ENCODE peak calls at places on chromosomes 12 and 14, in five cellular contexts. One of them, this sample, is unnamed.

GRCh38 chr12:64672925-64673409 is 62.7 kb downstream of the RASSF3 start:
- DNase-seq in left ventricle myocardium inferior: peak; percentile 49
- DNase-seq in AG04450: no peak
- DNase-seq in mesothelial cell of epicardium: peak; percentile 51
- DNase-seq in stomach: peak; percentile 84
- DNase-seq in this sample: peak; percentile 51

GRCh38 chr12:85468356-85469157 is 188.5 kb downstream of the ALX1 start:
- DNase-seq in mesothelial cell of epicardium: peak; percentile 61
- DNase-seq in stomach: peak; percentile 27
- DNase-seq in AG04450: peak; percentile 8
- DNase-seq in left ventricle myocardium inferior: no peak
- DNase-seq in this sample: peak; percentile 60

GRCh38 chr12:121277367-121277744 is 19.2 kb downstream of the CAMKK2 start:
- DNase-seq in mesothelial cell of epicardium: no peak
- DNase-seq in stomach: no peak
- DNase-seq in AG04450: no peak
- DNase-seq in left ventricle myocardium inferior: no peak
- DNase-seq in this sample: no peak

GRCh38 chr12:14167005-14167628 is 185.7 kb upstream of the GRIN2B start:
- DNase-seq in mesothelial cell of epicardium: peak; percentile 63
- DNase-seq in AG04450: peak; percentile 24
- DNase-seq in left ventricle myocardium inferior: no peak
- DNase-seq in stomach: peak; percentile 36
- DNase-seq in this sample: peak; percentile 48

GRCh38 chr12:15596174-15596573 is 193.0 kb downstream of the EPS8 start:
- DNase-seq in mesothelial cell of epicardium: no peak
- DNase-seq in stomach: no peak
- DNase-seq in left ventricle myocardium inferior: no peak
- DNase-seq in AG04450: no peak
- DNase-seq in this sample: no peak

GRCh38 chr12:65123435-65124063 is 2.4 kb upstream of the WIF1 start:
- DNase-seq in mesothelial cell of epicardium: no peak
- DNase-seq in AG04450: no peak
- DNase-seq in left ventricle myocardium inferior: no peak
- DNase-seq in stomach: no peak
- DNase-seq in this sample: peak; percentile 35

GRCh38 chr12:125203145-125203765 is 138.0 kb downstream of the AACS start:
- DNase-seq in mesothelial cell of epicardium: no peak
- DNase-seq in stomach: no peak
- DNase-seq in AG04450: no peak
- DNase-seq in left ventricle myocardium inferior: no peak
- DNase-seq in this sample: no peak

GRCh38 chr12:56299308-56299852 is 750 bp downstream of the CS start:
- DNase-seq in left ventricle myocardium inferior: no peak
- DNase-seq in AG04450: no peak
- DNase-seq in stomach: no peak
- DNase-seq in mesothelial cell of epicardium: no peak
- DNase-seq in this sample: peak; percentile 38

GRCh38 chr12:19044430-19044829 is 85.1 kb upstream of the PLEKHA5 start:
- DNase-seq in left ventricle myocardium inferior: no peak
- DNase-seq in AG04450: no peak
- DNase-seq in mesothelial cell of epicardium: no peak
- DNase-seq in stomach: no peak
- DNase-seq in this sample: no peak

GRCh38 chr14:32594766-32595165 is 265.7 kb downstream of the AKAP6 start:
- DNase-seq in mesothelial cell of epicardium: no peak
- DNase-seq in stomach: no peak
- DNase-seq in AG04450: no peak
- DNase-seq in left ventricle myocardium inferior: no peak
- DNase-seq in this sample: no peak

GRCh38 chr12:11711675-11712327 is 62.3 kb downstream of the ETV6 start:
- DNase-seq in mesothelial cell of epicardium: no peak
- DNase-seq in stomach: no peak
- DNase-seq in AG04450: no peak
- DNase-seq in left ventricle myocardium inferior: no peak
- DNase-seq in this sample: no peak

GRCh38 chr14:31229638-31230229 is 22.1 kb upstream of the HECTD1 start:
- DNase-seq in mesothelial cell of epicardium: no peak
- DNase-seq in stomach: peak; percentile 86
- DNase-seq in left ventricle myocardium inferior: peak; percentile 41
- DNase-seq in AG04450: peak; percentile 88
- DNase-seq in this sample: no peak

GRCh38 chr12:106764738-106765137 is 9.7 kb upstream of the RIC8B start:
- DNase-seq in mesothelial cell of epicardium: no peak
- DNase-seq in left ventricle myocardium inferior: no peak
- DNase-seq in stomach: no peak
- DNase-seq in AG04450: no peak
- DNase-seq in this sample: no peak

GRCh38 chr12:112458330-112458729 is 39.6 kb downstream of the PTPN11 start:
- DNase-seq in stomach: no peak
- DNase-seq in mesothelial cell of epicardium: no peak
- DNase-seq in left ventricle myocardium inferior: no peak
- DNase-seq in AG04450: no peak
- DNase-seq in this sample: no peak

GRCh38 chr12:26032719-26033241 is 74.3 kb downstream of the RASSF8 start:
- DNase-seq in stomach: no peak
- DNase-seq in mesothelial cell of epicardium: no peak
- DNase-seq in AG04450: no peak
- DNase-seq in left ventricle myocardium inferior: no peak
- DNase-seq in this sample: no peak

GRCh38 chr14:43535231-43535838 is 971.7 kb downstream of the FSCB start:
- DNase-seq in AG04450: no peak
- DNase-seq in stomach: no peak
- DNase-seq in left ventricle myocardium inferior: no peak
- DNase-seq in mesothelial cell of epicardium: no peak
- DNase-seq in this sample: no peak

GRCh38 chr12:120234643-120235368 is 30.7 kb downstream of the PXN start:
- DNase-seq in stomach: peak; percentile 73
- DNase-seq in left ventricle myocardium inferior: peak; percentile 86
- DNase-seq in mesothelial cell of epicardium: peak; percentile 58
- DNase-seq in AG04450: peak; percentile 70
- DNase-seq in this sample: no peak

GRCh38 chr12:263574-263973 is 938 bp upstream of the SLC6A13 start:
- DNase-seq in stomach: no peak
- DNase-seq in left ventricle myocardium inferior: no peak
- DNase-seq in mesothelial cell of epicardium: no peak
- DNase-seq in AG04450: no peak
- DNase-seq in this sample: no peak

GRCh38 chr12:4441355-4442330 is 4.0 kb downstream of the FGF6 start:
- DNase-seq in stomach: no peak
- DNase-seq in AG04450: no peak
- DNase-seq in mesothelial cell of epicardium: peak; percentile 33
- DNase-seq in left ventricle myocardium inferior: no peak
- DNase-seq in this sample: no peak

GRCh38 chr12:49974231-49974675 is 1.5 kb downstream of the AQP6 start:
- DNase-seq in mesothelial cell of epicardium: no peak
- DNase-seq in stomach: peak; percentile 69
- DNase-seq in AG04450: peak; percentile 30
- DNase-seq in left ventricle myocardium inferior: peak; percentile 69
- DNase-seq in this sample: no peak

GRCh38 chr14:53180272-53181221 is 27.4 kb upstream of the DDHD1 start:
- DNase-seq in left ventricle myocardium inferior: no peak
- DNase-seq in AG04450: no peak
- DNase-seq in mesothelial cell of epicardium: no peak
- DNase-seq in stomach: no peak
- DNase-seq in this sample: peak; percentile 65

GRCh38 chr12:45343269-45344051 is 127.6 kb downstream of the ANO6 start:
- DNase-seq in left ventricle myocardium inferior: peak; percentile 32
- DNase-seq in mesothelial cell of epicardium: no peak
- DNase-seq in stomach: no peak
- DNase-seq in AG04450: no peak
- DNase-seq in this sample: peak; percentile 8

GRCh38 chr14:85607571-85608219 is 77.8 kb downstream of the FLRT2 start:
- DNase-seq in stomach: no peak
- DNase-seq in mesothelial cell of epicardium: no peak
- DNase-seq in left ventricle myocardium inferior: no peak
- DNase-seq in AG04450: peak; percentile 49
- DNase-seq in this sample: no peak
- TF ChIP-seq CTCF in stomach: no peak
- TF ChIP-seq CTCF in mesothelial cell of epicardium: no peak
- TF ChIP-seq CTCF in left ventricle myocardium inferior: no peak
- TF ChIP-seq CTCF in AG04450: no peak
- TF ChIP-seq CTCF in this sample: no peak

GRCh38 chr14:59123975-59124374 is 64.5 kb upstream of the DAAM1 start:
- DNase-seq in left ventricle myocardium inferior: no peak
- DNase-seq in stomach: no peak
- DNase-seq in AG04450: no peak
- DNase-seq in mesothelial cell of epicardium: no peak
- DNase-seq in this sample: no peak
- TF ChIP-seq CTCF in left ventricle myocardium inferior: peak; percentile 29
- TF ChIP-seq CTCF in stomach: no peak
- TF ChIP-seq CTCF in AG04450: peak; percentile 52
- TF ChIP-seq CTCF in mesothelial cell of epicardium: peak; percentile 20
- TF ChIP-seq CTCF in this sample: no peak

DNA sequence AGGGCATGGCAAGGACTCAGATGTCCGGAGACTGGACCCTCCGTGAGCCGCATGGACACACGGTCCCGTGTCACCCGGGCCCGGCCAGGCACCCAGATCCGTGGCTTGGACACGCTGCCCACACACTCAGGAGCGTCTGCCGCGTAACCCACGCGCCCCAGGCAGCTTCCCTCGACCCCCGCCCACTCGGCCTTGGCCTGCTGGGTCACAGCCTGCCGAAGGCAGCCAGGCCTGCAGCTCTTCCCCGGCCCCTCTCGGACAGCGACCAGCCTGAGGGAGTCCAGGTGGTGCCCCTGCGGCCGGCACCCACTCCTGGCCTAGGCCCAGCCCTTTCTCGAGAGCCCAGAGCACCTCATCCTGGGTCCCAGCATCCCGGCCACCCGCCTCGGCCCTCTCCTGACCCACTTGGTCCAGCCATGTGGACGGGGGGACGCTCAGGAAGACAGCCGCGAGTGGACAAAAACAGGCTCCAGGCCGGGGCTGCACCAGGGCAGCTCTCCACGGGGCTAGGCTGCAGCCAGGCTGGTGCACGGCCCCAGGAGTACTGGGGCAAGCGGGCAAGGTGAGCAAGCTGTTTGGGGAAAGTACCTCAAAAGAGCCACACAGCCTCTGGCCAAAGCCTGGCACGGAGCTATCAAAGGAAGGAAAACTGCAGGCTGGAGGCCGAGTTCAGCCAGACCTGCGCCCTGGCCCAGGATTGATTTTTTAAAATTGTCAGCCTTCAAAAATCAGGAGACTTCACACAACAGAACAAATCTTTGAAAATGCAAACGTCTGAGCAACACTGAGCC is 6.5 kb downstream of the AKT1 start:
- DNase-seq in mesothelial cell of epicardium: no peak
- DNase-seq in AG04450: no peak
- DNase-seq in stomach: no peak
- DNase-seq in left ventricle myocardium inferior: no peak
- DNase-seq in this sample: no peak
- TF ChIP-seq CTCF in mesothelial cell of epicardium: no peak
- TF ChIP-seq CTCF in AG04450: no peak
- TF ChIP-seq CTCF in stomach: no peak
- TF ChIP-seq CTCF in left ventricle myocardium inferior: no peak
- TF ChIP-seq CTCF in this sample: no peak

DNA sequence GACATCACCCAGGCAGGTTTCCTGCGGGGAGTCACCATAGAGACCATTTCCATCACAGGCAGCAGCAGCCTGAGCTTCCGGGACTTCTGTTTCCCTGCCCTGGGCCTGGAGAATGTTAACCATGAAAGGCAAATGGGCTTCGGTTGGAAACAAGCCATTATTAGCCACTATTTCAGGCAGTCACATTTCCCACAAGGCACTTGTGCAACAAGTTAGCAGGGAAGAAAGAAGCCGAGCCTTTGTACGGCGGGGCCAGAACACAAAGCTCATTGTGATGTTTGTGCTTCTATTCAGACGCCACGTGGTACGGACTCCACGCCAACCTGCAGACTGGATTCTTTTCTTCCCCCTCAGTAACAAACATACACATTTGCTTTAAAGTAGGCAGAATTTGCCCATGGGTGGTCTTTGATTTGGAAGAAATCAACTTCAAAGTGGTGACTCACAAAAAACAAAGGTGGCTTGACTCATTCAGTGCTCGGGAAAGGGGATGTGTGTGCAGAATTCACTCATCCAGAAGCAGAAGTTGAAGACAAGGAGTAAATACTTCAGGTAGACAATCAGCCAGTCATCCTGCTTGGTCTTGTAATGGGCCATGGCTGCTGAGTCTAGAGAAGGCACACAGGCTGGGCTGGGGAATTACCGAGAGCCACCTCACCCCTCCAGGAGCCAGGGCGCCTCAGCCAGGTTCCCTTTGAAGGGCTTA is 154.2 kb upstream of the PRMT8 start:
- DNase-seq in AG04450: no peak
- DNase-seq in stomach: peak; percentile 34
- DNase-seq in mesothelial cell of epicardium: no peak
- DNase-seq in left ventricle myocardium inferior: no peak
- DNase-seq in this sample: no peak
- TF ChIP-seq CTCF in AG04450: no peak
- TF ChIP-seq CTCF in stomach: no peak
- TF ChIP-seq CTCF in mesothelial cell of epicardium: no peak
- TF ChIP-seq CTCF in left ventricle myocardium inferior: no peak
- TF ChIP-seq CTCF in this sample: no peak

DNA sequence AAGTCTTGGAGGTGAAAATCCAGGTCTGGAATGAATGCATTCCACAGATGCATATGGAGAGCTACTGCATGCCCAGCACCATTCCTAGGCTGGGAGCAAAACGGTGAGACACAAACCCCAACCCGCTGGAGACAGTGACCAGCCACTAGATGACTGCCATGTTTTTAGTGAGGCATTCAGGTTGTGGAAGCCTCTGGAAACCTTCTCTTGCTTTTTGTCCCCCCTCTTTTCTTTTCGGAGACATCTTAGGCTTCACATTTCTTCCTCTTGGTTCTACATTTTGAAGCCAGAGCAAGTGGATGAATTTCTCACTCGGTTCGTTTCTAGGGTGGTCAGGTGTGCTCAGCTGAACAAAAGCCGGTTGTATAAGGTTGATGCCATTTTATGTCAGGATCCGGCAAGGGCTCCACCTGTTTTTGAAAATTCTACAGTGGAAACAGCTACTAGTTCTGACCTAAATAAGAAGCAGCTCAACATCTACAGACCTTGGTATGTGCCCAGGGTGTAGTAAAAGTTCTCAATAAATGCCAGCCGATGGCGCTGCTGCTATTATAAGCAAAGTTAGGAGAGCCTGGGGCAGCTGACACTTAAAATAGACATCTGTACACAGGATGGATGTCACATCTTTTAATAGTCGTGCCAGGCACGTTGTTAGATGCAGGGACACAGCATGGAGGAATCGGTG is 1.8 kb upstream of the ZNF839 start:
- DNase-seq in left ventricle myocardium inferior: peak; percentile 42
- DNase-seq in AG04450: no peak
- DNase-seq in mesothelial cell of epicardium: no peak
- DNase-seq in stomach: no peak
- DNase-seq in this sample: peak; percentile 77
- TF ChIP-seq CTCF in left ventricle myocardium inferior: peak; percentile 23
- TF ChIP-seq CTCF in AG04450: no peak
- TF ChIP-seq CTCF in mesothelial cell of epicardium: no peak
- TF ChIP-seq CTCF in stomach: no peak
- TF ChIP-seq CTCF in this sample: peak; percentile 4